ENCODE peak calls at places on chromosomes 7 and 10, in five cellular contexts. R is body of pancreas, N is A549, G is transverse colon, Y is spleen. W is an unnamed sample.

GRCh38 chr10:45558406-45558805 is 114.2 kb downstream of the ZFAND4 start:
- DNase-seq in G (no peak), N (no peak), R (no peak), Y (no peak), W (peak; percentile 24)

GRCh38 chr10:110651044-110651958 is 7.2 kb downstream of the RBM20 start:
- DNase-seq in G (no peak), R (no peak), Y (no peak), N (no peak), W (peak; percentile 60)

GRCh38 chr10:78356291-78356915 is 322.7 kb downstream of the RPS24 start:
- DNase-seq in G (no peak), Y (peak; percentile 38), R (no peak), N (no peak), W (no peak)

GRCh38 chr7:48083114-48083830 is 5.8 kb upstream of the UPP1 start:
- DNase-seq in R (no peak), N (no peak), Y (no peak), G (peak; percentile 33), W (no peak)

GRCh38 chr7:134502463-134502862 is 24.9 kb upstream of the AKR1B10 start:
- DNase-seq in N (no peak), R (peak; percentile 67), G (peak; percentile 18), Y (no peak), W (peak; percentile 57)

GRCh38 chr7:107643938-107644703 is 16.5 kb upstream of the SLC26A4 start:
- DNase-seq in G (no peak), Y (no peak), N (no peak), R (no peak), W (no peak)

GRCh38 chr10:119305860-119306513 is 98.6 kb downstream of the GRK5 start:
- DNase-seq in N (peak; percentile 92), R (peak; percentile 56), Y (peak; percentile 86), G (peak; percentile 72), W (peak; percentile 99)

GRCh38 chr7:156764016-156764669 is 123.6 kb downstream of the RNF32 start:
- DNase-seq in Y (no peak), N (peak; percentile 79), G (peak; percentile 71), R (peak; percentile 80), W (peak; percentile 51)

GRCh38 chr10:95661818-95662217 is 5.3 kb upstream of the ALDH18A1 start:
- DNase-seq in N (no peak), G (no peak), Y (no peak), R (no peak), W (no peak)

GRCh38 chr10:124670849-124671248 is 73.3 kb downstream of the FAM53B start:
- DNase-seq in Y (peak; percentile 86), N (no peak), R (peak; percentile 49), G (no peak), W (no peak)

GRCh38 chr10:58003945-58004344 is 263.7 kb downstream of the IPMK start:
- DNase-seq in Y (no peak), R (no peak), N (no peak), G (no peak), W (no peak)

GRCh38 chr7:139798892-139799291 is 21.1 kb upstream of the HIPK2 start:
- DNase-seq in R (no peak), N (no peak), Y (no peak), G (no peak), W (no peak)
- TF ChIP-seq CTCF in R (no peak), N (no peak), Y (no peak), G (no peak), W (no peak)

GRCh38 chr7:101207459-101207858 is 6.6 kb upstream of the MOGAT3 start:
- DNase-seq in G (no peak), N (no peak), Y (no peak), R (no peak), W (no peak)
- TF ChIP-seq POLR2A in G (no peak), N (no peak), Y (no peak), R (no peak), W (no peak)

GRCh38 chr7:63008366-63008765 is 990.3 kb upstream of the ZNF722 start:
- DNase-seq in R (no peak), G (no peak), N (no peak), Y (no peak), W (no peak)
- TF ChIP-seq CTCF in R (no peak), G (no peak), N (no peak), Y (no peak), W (peak; percentile 31)

GRCh38 chr7:27193335-27194001 is 6.4 kb downstream of the HOXA13 start:
- DNase-seq in Y (peak; percentile 34), R (no peak), N (no peak), G (no peak), W (no peak)

GRCh38 chr7:27190284-27190748 is 5.3 kb upstream of the HOXA11 start:
- DNase-seq in Y (no peak), G (no peak), N (no peak), R (no peak), W (no peak)

GRCh38 chr7:27191081-27191715 is 6.2 kb upstream of the HOXA11 start:
- DNase-seq in R (no peak), G (peak; percentile 19), Y (no peak), N (no peak), W (no peak)

GRCh38 chr7:27192546-27193334 is 7.2 kb downstream of the HOXA13 start:
- DNase-seq in N (no peak), G (peak; percentile 63), Y (peak; percentile 83), R (no peak), W (no peak)

GRCh38 chr7:27191716-27192545 is 6.9 kb upstream of the HOXA11 start:
- DNase-seq in R (no peak), Y (no peak), G (peak; percentile 48), N (no peak), W (no peak)
- TF ChIP-seq POLR2A in R (no peak), Y (no peak), G (peak; percentile 55), N (no peak), W (no peak)

GRCh38 chr7:128946936-128947830 is 9.5 kb downstream of the IRF5 start:
- DNase-seq in N (no peak), G (no peak), R (no peak), Y (peak; percentile 72), W (peak; percentile 48)
- TF ChIP-seq CTCF in N (peak; percentile 8), G (no peak), R (no peak), Y (no peak), W (peak; percentile 60)